ENCODE peak calls at places on chromosomes 12 and 14, in five cellular contexts. Y is central memory CD8-positive, alpha-beta T cell; F is C1 segment of cervical spinal cord; A is naive B cell; W is neural crest cell. E is an unnamed sample.

GRCh38 chr12:120438495-120439198 is 734 bp downstream of the COX6A1 start:
- DNase-seq in Y (no peak), F (no peak), A (no peak), W (no peak), E (no peak)

GRCh38 chr12:66571361-66571760 is 107.5 kb downstream of the GRIP1 start:
- DNase-seq in Y (no peak), W (no peak), F (no peak), A (no peak), E (no peak)

GRCh38 chr12:126895946-126896520 is 1370.9 kb upstream of the TMEM132C start:
- DNase-seq in F (no peak), W (no peak), Y (no peak), A (no peak), E (no peak)

GRCh38 chr14:103393687-103394626 is 8.7 kb downstream of the MARK3 start:
- DNase-seq in Y (no peak), A (peak), W (no peak), F (no peak), E (no peak)

GRCh38 chr12:65699251-65699650 is 125.0 kb upstream of the HMGA2 start:
- DNase-seq in W (no peak), F (no peak), Y (no peak), A (no peak), E (no peak)

GRCh38 chr12:119669744-119670472 is 2.0 kb downstream of the PRKAB1 start:
- DNase-seq in W (no peak), Y (no peak), F (no peak), A (no peak), E (no peak)

GRCh38 chr12:108734200-108734906 is 3.0 kb upstream of the CORO1C start:
- DNase-seq in F (no peak), W (no peak), A (no peak), Y (no peak), E (no peak)

GRCh38 chr14:74647834-74648361 is 35.9 kb upstream of the LTBP2 start:
- DNase-seq in Y (no peak), A (no peak), W (no peak), F (no peak), E (peak)

GRCh38 chr14:50829472-50830043 is 1.4 kb downstream of the NIN start:
- DNase-seq in A (no peak), W (no peak), F (no peak), Y (no peak), E (no peak)

GRCh38 chr12:41709463-41710285 is 435.0 kb downstream of the GXYLT1 start:
- DNase-seq in W (no peak), F (no peak), A (no peak), Y (no peak), E (no peak)

GRCh38 chr12:89333564-89334252 is 18.6 kb downstream of the DUSP6 start:
- DNase-seq in Y (no peak), F (no peak), W (no peak), A (peak), E (no peak)

E was measured in anterior cingulate cortex.